ENCODE peak calls at places on chromosomes 11 and 22, in five cellular contexts. One of them, this sample, is unnamed.

GRCh38 chr11:27290261-27290660 is 72.8 kb downstream of the CCDC34 start:
- DNase-seq in fibroblast of mammary gland: peak; percentile 27
- DNase-seq in fibroblast of the aortic adventitia: no peak
- DNase-seq in astrocyte: no peak
- DNase-seq in GM06990: no peak
- DNase-seq in this sample: no peak

GRCh38 chr22:40212126-40212525 is 34.4 kb downstream of the TNRC6B start:
- DNase-seq in fibroblast of mammary gland: peak; percentile 67
- DNase-seq in astrocyte: no peak
- DNase-seq in GM06990: no peak
- DNase-seq in fibroblast of the aortic adventitia: peak; percentile 55
- DNase-seq in this sample: no peak

GRCh38 chr11:61698173-61698965 is 18.2 kb downstream of the DAGLA start:
- DNase-seq in astrocyte: no peak
- DNase-seq in GM06990: no peak
- DNase-seq in fibroblast of mammary gland: no peak
- DNase-seq in fibroblast of the aortic adventitia: no peak
- DNase-seq in this sample: no peak

GRCh38 chr11:31936309-31936708 is 125.2 kb upstream of the PAX6 start:
- DNase-seq in fibroblast of the aortic adventitia: no peak
- DNase-seq in astrocyte: no peak
- DNase-seq in fibroblast of mammary gland: no peak
- DNase-seq in GM06990: no peak
- DNase-seq in this sample: no peak

GRCh38 chr11:2791521-2792375 is 92.0 kb upstream of the KCNQ1OT1 start:
- DNase-seq in astrocyte: no peak
- DNase-seq in fibroblast of mammary gland: no peak
- DNase-seq in GM06990: no peak
- DNase-seq in fibroblast of the aortic adventitia: no peak
- DNase-seq in this sample: no peak

GRCh38 chr11:10002221-10002620 is 291.8 kb downstream of the SBF2 start:
- DNase-seq in fibroblast of mammary gland: no peak
- DNase-seq in astrocyte: no peak
- DNase-seq in GM06990: no peak
- DNase-seq in fibroblast of the aortic adventitia: peak; percentile 20
- DNase-seq in this sample: no peak

GRCh38 chr11:63530021-63530420 is 6.6 kb upstream of the PLAAT4 start:
- DNase-seq in fibroblast of the aortic adventitia: no peak
- DNase-seq in astrocyte: no peak
- DNase-seq in fibroblast of mammary gland: no peak
- DNase-seq in GM06990: no peak
- DNase-seq in this sample: no peak

GRCh38 chr11:2265396-2265795 is 5.0 kb downstream of the ASCL2 start:
- DNase-seq in fibroblast of mammary gland: no peak
- DNase-seq in fibroblast of the aortic adventitia: no peak
- DNase-seq in astrocyte: no peak
- DNase-seq in GM06990: no peak
- DNase-seq in this sample: no peak

GRCh38 chr11:119409731-119410130 is 13.2 kb downstream of the THY1 start:
- DNase-seq in astrocyte: no peak
- DNase-seq in fibroblast of the aortic adventitia: no peak
- DNase-seq in fibroblast of mammary gland: no peak
- DNase-seq in GM06990: no peak
- DNase-seq in this sample: no peak

GRCh38 chr11:62709262-62710000 is 2.0 kb downstream of the GNG3 start:
- DNase-seq in fibroblast of the aortic adventitia: peak; percentile 97
- DNase-seq in GM06990: peak; percentile 88
- DNase-seq in fibroblast of mammary gland: peak; percentile 98
- DNase-seq in astrocyte: peak; percentile 92
- DNase-seq in this sample: peak; percentile 93

GRCh38 chr11:71495286-71496090 is 31.6 kb upstream of the KRTAP5-7 start:
- DNase-seq in GM06990: no peak
- DNase-seq in fibroblast of mammary gland: no peak
- DNase-seq in fibroblast of the aortic adventitia: no peak
- DNase-seq in astrocyte: no peak
- DNase-seq in this sample: no peak

GRCh38 chr11:94469416-94469815 is 24.2 kb downstream of the MRE11 start:
- DNase-seq in astrocyte: no peak
- DNase-seq in fibroblast of the aortic adventitia: no peak
- DNase-seq in GM06990: peak; percentile 26
- DNase-seq in fibroblast of mammary gland: no peak
- DNase-seq in this sample: no peak

GRCh38 chr11:2213384-2213842 is 41.8 kb upstream of the TH start:
- DNase-seq in GM06990: no peak
- DNase-seq in fibroblast of the aortic adventitia: no peak
- DNase-seq in astrocyte: no peak
- DNase-seq in fibroblast of mammary gland: no peak
- DNase-seq in this sample: no peak

GRCh38 chr11:59792507-59792906 is 18.1 kb downstream of the MRPL16 start:
- DNase-seq in fibroblast of mammary gland: no peak
- DNase-seq in fibroblast of the aortic adventitia: no peak
- DNase-seq in astrocyte: no peak
- DNase-seq in GM06990: no peak
- DNase-seq in this sample: no peak

GRCh38 chr11:44725016-44725651 is 1.6 kb upstream of the TSPAN18 start:
- DNase-seq in fibroblast of mammary gland: no peak
- DNase-seq in GM06990: no peak
- DNase-seq in astrocyte: no peak
- DNase-seq in fibroblast of the aortic adventitia: no peak
- DNase-seq in this sample: no peak

GRCh38 chr11:118117790-118118601 is 31.2 kb upstream of the SMIM35 start:
- DNase-seq in fibroblast of the aortic adventitia: no peak
- DNase-seq in fibroblast of mammary gland: no peak
- DNase-seq in astrocyte: no peak
- DNase-seq in GM06990: no peak
- DNase-seq in this sample: no peak

GRCh38 chr11:34564807-34565241 is 51.2 kb upstream of the ELF5 start:
- DNase-seq in astrocyte: no peak
- DNase-seq in GM06990: no peak
- DNase-seq in fibroblast of mammary gland: no peak
- DNase-seq in fibroblast of the aortic adventitia: no peak
- DNase-seq in this sample: no peak
- TF ChIP-seq CTCF in astrocyte: no peak
- TF ChIP-seq CTCF in GM06990: no peak
- TF ChIP-seq CTCF in fibroblast of mammary gland: no peak
- TF ChIP-seq CTCF in fibroblast of the aortic adventitia: no peak
- TF ChIP-seq CTCF in this sample: no peak

GRCh38 chr22:24146190-24146616 is 35.1 kb upstream of the SUSD2 start:
- DNase-seq in GM06990: no peak
- DNase-seq in astrocyte: peak; percentile 59
- DNase-seq in fibroblast of the aortic adventitia: peak; percentile 80
- DNase-seq in fibroblast of mammary gland: peak; percentile 89
- DNase-seq in this sample: peak; percentile 15

GRCh38 chr22:24144056-24144455 is 37.2 kb upstream of the SUSD2 start:
- DNase-seq in fibroblast of mammary gland: no peak
- DNase-seq in fibroblast of the aortic adventitia: no peak
- DNase-seq in GM06990: no peak
- DNase-seq in astrocyte: no peak
- DNase-seq in this sample: no peak

GRCh38 chr22:24146791-24147353 is 34.4 kb upstream of the SUSD2 start:
- DNase-seq in fibroblast of the aortic adventitia: peak; percentile 84
- DNase-seq in astrocyte: peak; percentile 84
- DNase-seq in fibroblast of mammary gland: peak; percentile 77
- DNase-seq in GM06990: no peak
- DNase-seq in this sample: peak; percentile 52

GRCh38 chr22:24144471-24145115 is 36.7 kb upstream of the SUSD2 start:
- DNase-seq in astrocyte: no peak
- DNase-seq in fibroblast of the aortic adventitia: no peak
- DNase-seq in fibroblast of mammary gland: no peak
- DNase-seq in GM06990: no peak
- DNase-seq in this sample: no peak

GRCh38 chr22:24145446-24146189 is 35.7 kb upstream of the SUSD2 start:
- DNase-seq in astrocyte: no peak
- DNase-seq in fibroblast of the aortic adventitia: no peak
- DNase-seq in fibroblast of mammary gland: no peak
- DNase-seq in GM06990: no peak
- DNase-seq in this sample: no peak
- H3K4me3 ChIP-seq in astrocyte: no peak overlapping the region
- H3K4me3 ChIP-seq in fibroblast of the aortic adventitia: no peak overlapping the region
- H3K4me3 ChIP-seq in fibroblast of mammary gland: no peak overlapping the region
- H3K4me3 ChIP-seq in GM06990: no peak overlapping the region
- H3K4me3 ChIP-seq in this sample: no peak overlapping the region

GRCh38 chr22:48662476-48663150 is 1165.1 kb downstream of the BRD1 start:
- DNase-seq in fibroblast of mammary gland: no peak
- DNase-seq in GM06990: no peak
- DNase-seq in fibroblast of the aortic adventitia: no peak
- DNase-seq in astrocyte: no peak
- DNase-seq in this sample: no peak

GRCh38 chr22:48661984-48662383 is 1165.7 kb downstream of the BRD1 start:
- DNase-seq in GM06990: no peak
- DNase-seq in astrocyte: no peak
- DNase-seq in fibroblast of the aortic adventitia: no peak
- DNase-seq in fibroblast of mammary gland: no peak
- DNase-seq in this sample: no peak

GRCh38 chr22:48664586-48664985 is 1163.1 kb downstream of the BRD1 start:
- DNase-seq in fibroblast of mammary gland: no peak
- DNase-seq in GM06990: no peak
- DNase-seq in astrocyte: no peak
- DNase-seq in fibroblast of the aortic adventitia: no peak
- DNase-seq in this sample: no peak

GRCh38 chr22:48665286-48666010 is 1162.2 kb downstream of the BRD1 start:
- DNase-seq in fibroblast of the aortic adventitia: no peak
- DNase-seq in fibroblast of mammary gland: no peak
- DNase-seq in GM06990: no peak
- DNase-seq in astrocyte: no peak
- DNase-seq in this sample: no peak

GRCh38 chr22:48663297-48663696 is 1164.4 kb downstream of the BRD1 start:
- DNase-seq in fibroblast of the aortic adventitia: no peak
- DNase-seq in GM06990: no peak
- DNase-seq in astrocyte: no peak
- DNase-seq in fibroblast of mammary gland: peak; percentile 9
- DNase-seq in this sample: no peak
- TF ChIP-seq CTCF in fibroblast of the aortic adventitia: peak; percentile 19
- TF ChIP-seq CTCF in GM06990: peak; percentile 37
- TF ChIP-seq CTCF in astrocyte: peak; percentile 25
- TF ChIP-seq CTCF in fibroblast of mammary gland: peak; percentile 32
- TF ChIP-seq CTCF in this sample: peak; percentile 43

DNA sequence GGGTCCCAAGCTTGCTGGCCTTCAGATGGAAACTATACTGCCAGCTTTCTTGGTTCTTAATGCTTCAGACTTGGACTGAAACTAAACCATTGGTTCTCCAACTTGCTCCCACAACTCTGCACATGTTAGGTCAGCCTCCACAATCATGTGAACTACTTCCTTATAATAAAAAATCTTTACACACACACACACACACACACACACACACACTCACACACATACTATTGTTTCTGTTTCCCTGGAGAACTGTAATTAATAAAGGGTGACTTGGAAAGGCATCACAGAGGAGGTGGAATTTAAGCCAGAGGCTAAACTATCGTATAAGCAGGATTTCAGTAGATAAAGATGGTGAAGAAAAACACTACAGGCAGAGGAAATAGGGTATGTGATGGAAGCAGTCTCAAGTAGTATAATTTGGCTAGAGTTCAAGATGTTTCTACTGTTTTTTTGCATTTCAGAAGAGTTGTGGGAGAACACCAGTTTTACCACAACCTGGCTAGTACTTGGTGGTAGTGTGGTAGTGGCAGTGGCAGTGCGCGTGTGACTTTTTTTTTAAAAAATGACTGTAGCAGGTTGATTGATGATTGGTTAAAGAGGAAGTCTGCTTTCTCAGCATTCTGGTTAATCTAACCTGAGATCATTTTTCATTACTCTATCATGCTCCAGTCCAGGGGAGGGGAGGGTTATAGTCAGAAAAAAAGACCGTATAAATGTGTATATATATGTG is 70.1 kb downstream of the PDE3B start:
- DNase-seq in fibroblast of mammary gland: no peak
- DNase-seq in GM06990: no peak
- DNase-seq in fibroblast of the aortic adventitia: no peak
- DNase-seq in astrocyte: no peak
- DNase-seq in this sample: no peak
- H3K4me3 ChIP-seq in fibroblast of mammary gland: no peak overlapping the region
- H3K4me3 ChIP-seq in GM06990: no peak overlapping the region
- H3K4me3 ChIP-seq in fibroblast of the aortic adventitia: no peak overlapping the region
- H3K4me3 ChIP-seq in astrocyte: no peak overlapping the region
- H3K4me3 ChIP-seq in this sample: no peak overlapping the region

GRCh38 chr11:93131709-93132108 is 66.1 kb downstream of the SLC36A4 start:
- DNase-seq in fibroblast of mammary gland: no peak
- DNase-seq in astrocyte: no peak
- DNase-seq in fibroblast of the aortic adventitia: no peak
- DNase-seq in GM06990: no peak
- DNase-seq in this sample: no peak
- TF ChIP-seq CTCF in fibroblast of mammary gland: peak; percentile 4
- TF ChIP-seq CTCF in astrocyte: no peak
- TF ChIP-seq CTCF in fibroblast of the aortic adventitia: no peak
- TF ChIP-seq CTCF in GM06990: no peak
- TF ChIP-seq CTCF in this sample: no peak